ENCODE peak calls at places on chromosomes 16 and 17, in seven cellular contexts. S is transverse colon, B is tibial nerve, L is upper lobe of right lung, H is pancreas, O is H1, W is MM.1S. Y is an unnamed sample. For H3K4me1, the result is how much of the 10 kb centered on the place peaks cover.

GRCh38 chr17:11692688-11693087 is 94.4 kb downstream of the DNAH9 start:
- DNase-seq in L (no peak), H (no peak), W (no peak), O (no peak), B (no peak), S (no peak), Y (no peak)

GRCh38 chr16:46618516-46618915 is 2.7 kb downstream of the SHCBP1 start:
- DNase-seq in W (no peak), H (no peak), L (no peak), B (no peak), O (no peak), S (no peak), Y (no peak)

GRCh38 chr16:17409894-17410293 is 60.9 kb downstream of the XYLT1 start:
- DNase-seq in S (no peak), W (no peak), B (no peak), H (no peak), O (no peak), L (no peak), Y (no peak)

GRCh38 chr17:55462711-55463110 is 41.1 kb upstream of the MMD start:
- DNase-seq in O (no peak), B (no peak), W (no peak), S (no peak), L (no peak), H (no peak), Y (no peak)

GRCh38 chr17:54007855-54008254 is 185.1 kb downstream of the KIF2B start:
- DNase-seq in H (no peak), S (no peak), B (no peak), O (no peak), L (no peak), W (no peak), Y (no peak)

GRCh38 chr17:7439462-7440112 is at the start of gene FGF11:
- DNase-seq in S (no peak), L (no peak), O (no peak), W (no peak), H (no peak), B (no peak), Y (no peak)

GRCh38 chr17:45223541-45224528 is 2.1 kb downstream of the FMNL1 start:
- DNase-seq in S (no peak), L (no peak), O (no peak), H (no peak), B (no peak), W (peak), Y (no peak)

GRCh38 chr17:59623151-59623550 is 3.5 kb downstream of the CLTC start:
- DNase-seq in O (no peak), W (no peak), B (no peak), S (no peak), H (no peak), L (no peak), Y (no peak)

GRCh38 chr17:19306160-19307111 is 56.1 kb downstream of the B9D1 start:
- DNase-seq in S (peak), W (peak), L (peak), O (no peak), H (no peak), B (no peak), Y (no peak)

GRCh38 chr17:9261059-9262029 is 240.0 kb downstream of the NTN1 start:
- DNase-seq in W (no peak), L (no peak), B (no peak), O (no peak), H (no peak), S (no peak), Y (no peak)

GRCh38 chr16:75965504-75966374 is 239.4 kb upstream of the CPHXL start:
- DNase-seq in L (no peak), B (no peak), W (no peak), O (no peak), S (no peak), H (no peak), Y (no peak)

GRCh38 chr17:61058066-61058465 is 341.6 kb upstream of the TBX2 start:
- DNase-seq in B (no peak), O (no peak), L (no peak), S (no peak), H (no peak), W (no peak), Y (no peak)

GRCh38 chr16:30813821-30814189 is 26.8 kb upstream of the ZNF629 start:
- DNase-seq in O (no peak), W (no peak), H (no peak), S (no peak), L (no peak), B (no peak), Y (no peak)

GRCh38 chr16:2803545-2804195 is 5.4 kb downstream of the PRSS41 start:
- DNase-seq in S (no peak), O (no peak), H (no peak), B (no peak), W (no peak), L (no peak), Y (no peak)

GRCh38 chr16:69859105-69859969 is 91.8 kb upstream of the CLEC18A start:
- DNase-seq in B (peak), H (peak), O (peak), S (peak), W (no peak), L (no peak), Y (no peak)

GRCh38 chr17:17119533-17119932 is 77.3 kb downstream of the MPRIP start:
- DNase-seq in B (no peak), S (peak), L (no peak), H (no peak), O (no peak), W (no peak), Y (no peak)

GRCh38 chr17:59512844-59513383 is 52.5 kb upstream of the DHX40 start:
- DNase-seq in W (no peak), B (no peak), O (no peak), H (no peak), L (no peak), S (no peak), Y (no peak)

GRCh38 chr16:80319181-80319580 is 221.6 kb upstream of the DYNLRB2 start:
- DNase-seq in W (no peak), L (no peak), H (no peak), S (no peak), B (no peak), O (no peak), Y (no peak)

GRCh38 chr16:11340710-11341109 is 4.5 kb upstream of the RMI2 start:
- DNase-seq in H (no peak), L (no peak), B (no peak), S (no peak), O (no peak), W (no peak), Y (no peak)

GRCh38 chr16:71796501-71796900 is 12.1 kb downstream of the AP1G1 start:
- DNase-seq in W (no peak), B (no peak), S (no peak), O (no peak), H (no peak), L (no peak), Y (no peak)

GRCh38 chr17:62627219-62627903 is at the start of gene MRC2:
- DNase-seq in B (peak), L (peak), O (no peak), S (peak), H (peak), W (no peak), Y (peak)

GRCh38 chr16:64544859-64545258 is 577.0 kb downstream of the CDH11 start:
- DNase-seq in L (no peak), W (no peak), S (no peak), O (no peak), H (no peak), B (no peak), Y (no peak)

GRCh38 chr16:54212893-54213292 is 73.7 kb downstream of the IRX3 start:
- DNase-seq in O (no peak), L (no peak), H (no peak), S (no peak), B (no peak), W (no peak), Y (no peak)

GRCh38 chr16:59330030-59330670 is 596.0 kb upstream of the GOT2 start:
- DNase-seq in L (no peak), W (no peak), S (no peak), H (no peak), O (no peak), B (no peak), Y (no peak)

GRCh38 chr17:74555427-74555826 is 9.5 kb upstream of the CD300C start:
- DNase-seq in H (no peak), B (no peak), W (no peak), L (no peak), S (no peak), O (no peak), Y (no peak)

GRCh38 chr17:338442-339192 is 14.0 kb downstream of the RPH3AL start:
- DNase-seq in S (peak), H (peak), B (no peak), W (no peak), L (peak), O (no peak), Y (peak)

GRCh38 chr16:3165111-3165822 is 22.7 kb upstream of the OR1F1 start:
- DNase-seq in W (no peak), B (no peak), S (no peak), H (no peak), O (no peak), L (no peak), Y (peak)

GRCh38 chr17:42060231-42060630 is 9.8 kb upstream of the C17orf113 start:
- DNase-seq in H (no peak), W (no peak), B (no peak), O (no peak), S (peak), L (no peak), Y (no peak)

GRCh38 chr16:16017812-16018211 is 68.4 kb downstream of the ABCC1 start:
- DNase-seq in O (no peak), L (no peak), B (no peak), S (no peak), W (no peak), H (no peak), Y (no peak)

GRCh38 chr17:36602030-36602737 is 801 bp downstream of the MRM1 start:
- DNase-seq in W (no peak), L (peak), B (no peak), S (peak), H (no peak), O (no peak), Y (peak)

GRCh38 chr17:9021158-9021984 is at the start of gene NTN1:
- DNase-seq in S (peak), B (peak), W (peak), O (no peak), H (peak), L (peak), Y (peak)

GRCh38 chr17:35214192-35214591 is 20.0 kb upstream of the SLC35G3 start:
- DNase-seq in H (no peak), S (no peak), W (no peak), L (no peak), B (no peak), O (no peak), Y (no peak)

GRCh38 chr16:81677375-81677737 is 101.7 kb upstream of the PLCG2 start:
- DNase-seq in O (no peak), L (no peak), B (no peak), W (no peak), H (no peak), S (no peak), Y (no peak)

DNA sequence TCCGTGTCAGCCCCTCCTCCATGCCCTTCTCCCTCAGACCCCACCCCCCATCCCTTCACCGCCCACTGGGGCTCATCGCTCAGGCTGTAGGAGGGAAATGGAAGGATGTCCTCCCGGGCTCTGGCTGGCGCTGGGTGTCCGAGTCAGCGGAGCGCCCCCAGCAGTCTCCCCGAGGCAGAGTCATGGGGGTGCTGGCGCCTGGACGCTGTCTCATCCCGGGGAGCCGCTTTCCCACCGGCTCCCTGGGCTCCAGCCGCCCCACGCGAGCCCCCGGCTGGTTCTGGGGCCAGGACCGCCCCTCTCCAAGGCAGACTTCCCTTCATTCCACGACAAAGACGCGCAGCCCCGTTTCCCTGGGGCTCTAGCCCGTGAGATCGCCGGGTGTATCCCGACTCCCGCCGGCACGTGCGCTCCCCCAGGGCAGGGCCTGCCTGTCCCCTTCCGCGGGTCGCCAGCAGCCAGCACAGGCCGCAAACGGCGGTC is 398 bp upstream of the ANTKMT start:
- DNase-seq in B (no peak), H (no peak), S (peak), W (peak), L (no peak), O (no peak), Y (no peak)
- H3K4me1 ChIP-seq in B (under half), H (under half), S (under half), W (under half), L (under half), O (under half), Y (under half)

DNA sequence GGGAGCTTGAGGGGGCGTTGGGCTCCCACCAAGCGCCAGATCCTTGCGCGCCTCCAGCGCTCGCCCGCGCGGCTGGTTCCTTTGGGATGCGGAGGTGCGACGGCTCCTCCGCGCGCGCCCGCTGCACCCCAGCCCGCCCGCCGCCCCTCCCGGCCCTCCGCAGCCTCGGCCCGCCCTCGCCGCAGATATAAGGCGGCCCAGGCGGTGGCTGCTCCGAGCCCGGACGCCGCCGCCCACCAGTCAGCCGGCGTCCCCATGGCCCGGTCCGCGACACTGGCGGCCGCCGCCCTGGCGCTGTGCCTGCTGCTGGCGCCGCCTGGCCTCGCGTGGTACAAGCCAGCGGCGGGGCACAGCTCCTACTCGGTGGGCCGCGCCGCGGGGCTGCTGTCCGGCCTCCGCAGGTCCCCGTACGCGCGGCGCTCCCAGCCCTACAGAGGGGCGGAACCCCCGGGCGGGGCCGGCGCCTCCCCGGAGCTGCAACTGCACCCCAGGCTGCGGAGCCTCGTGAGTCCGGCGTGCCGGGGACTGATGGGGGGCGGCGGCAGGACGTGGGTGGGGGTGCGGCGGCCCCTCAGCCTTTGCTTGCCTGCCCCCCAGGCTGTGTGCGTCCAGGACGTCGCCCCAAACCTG is at the start of gene NPB:
- DNase-seq in H (no peak), W (no peak), S (no peak), B (no peak), O (no peak), L (peak), Y (no peak)
- H3K4me3 ChIP-seq in H (no peak), W (no peak), S (peak), B (peak), O (peak), L (peak), Y (peak)

GRCh38 chr16:9103546-9103945 is 12.1 kb downstream of the HAPSTR1 start:
- DNase-seq in O (no peak), W (no peak), S (no peak), B (no peak), H (no peak), L (no peak), Y (no peak)
- H3K4me1 ChIP-seq in O (under half), W (under half), S (under half), B (half or more), H (under half), L (half or more), Y (under half)

DNA sequence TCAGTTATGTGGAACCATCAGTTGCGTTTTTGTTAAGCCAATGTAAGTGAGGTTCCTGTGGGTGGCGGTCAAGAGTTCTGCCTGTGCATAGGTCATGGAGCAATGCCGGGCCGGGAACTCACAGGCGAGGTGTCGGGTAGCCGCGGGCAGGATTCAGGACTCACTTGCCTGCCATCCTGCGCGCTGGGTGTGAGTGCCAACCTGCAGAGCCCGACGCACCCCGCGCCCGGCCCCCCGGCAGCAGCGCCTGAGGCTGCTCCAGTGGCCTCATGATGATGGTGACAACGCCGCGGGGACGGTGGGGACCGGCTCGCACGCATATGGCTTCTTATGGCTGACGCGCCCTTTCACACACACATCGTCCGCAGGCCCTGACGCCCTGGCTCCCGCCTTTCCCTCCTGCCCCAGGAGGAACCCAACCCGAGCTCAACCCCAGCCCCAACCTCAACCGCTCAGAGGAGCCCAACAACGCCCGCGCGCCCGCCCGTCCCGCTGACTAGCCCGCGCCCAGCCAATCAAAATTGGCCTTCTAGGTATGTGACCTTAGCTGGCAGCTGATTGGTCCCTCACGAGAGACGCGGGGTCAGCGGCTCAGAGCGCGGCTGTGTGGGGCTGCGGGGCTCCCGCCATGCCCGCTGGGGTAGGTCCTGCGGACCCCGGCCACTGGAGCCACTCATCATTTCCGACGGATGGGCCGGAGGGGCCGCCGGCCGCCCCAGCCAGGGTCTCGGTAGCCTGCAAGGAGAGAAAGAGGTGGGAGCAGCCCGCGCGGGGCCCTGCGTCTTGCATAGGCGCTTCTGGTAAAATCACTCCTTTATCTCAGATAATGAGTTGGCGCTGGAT is at the start of gene C16orf95:
- DNase-seq in S (peak), H (peak), W (peak), B (peak), L (peak), O (peak), Y (peak)
- H3K4me3 ChIP-seq in S (peak), H (peak), W (peak), B (peak), L (peak), O (peak), Y (peak)

GRCh38 chr16:85383836-85384825 is 229.0 kb upstream of the GSE1 start:
- DNase-seq in L (peak), O (no peak), H (no peak), W (no peak), S (no peak), B (no peak), Y (peak)

GRCh38 chr16:85384831-85385462 is 228.2 kb upstream of the GSE1 start:
- DNase-seq in B (no peak), L (peak), O (no peak), S (peak), H (peak), W (no peak), Y (peak)

GRCh38 chr16:85380905-85381737 is 232.0 kb upstream of the GSE1 start:
- DNase-seq in H (no peak), O (no peak), B (no peak), W (no peak), S (no peak), L (no peak), Y (no peak)

GRCh38 chr16:85381738-85382592 is 231.2 kb upstream of the GSE1 start:
- DNase-seq in H (no peak), L (no peak), W (no peak), O (no peak), B (no peak), S (no peak), Y (no peak)

GRCh38 chr16:85382717-85383118 is 230.4 kb upstream of the GSE1 start:
- DNase-seq in B (no peak), H (no peak), S (no peak), W (no peak), L (no peak), O (no peak), Y (peak)
- H3K4me1 ChIP-seq in B (under half), H (under half), S (under half), W (under half), L (under half), O (under half), Y (under half)

GRCh38 chr17:27356091-27356705 is 62.3 kb downstream of the WSB1 start:
- DNase-seq in L (no peak), B (no peak), W (no peak), O (no peak), H (no peak), S (no peak), Y (no peak)

GRCh38 chr17:27355419-27355818 is 61.5 kb downstream of the WSB1 start:
- DNase-seq in B (no peak), O (no peak), H (no peak), S (no peak), W (no peak), L (no peak), Y (no peak)

GRCh38 chr17:27354051-27354490 is 60.2 kb downstream of the WSB1 start:
- DNase-seq in H (no peak), B (no peak), O (no peak), W (no peak), L (peak), S (no peak), Y (no peak)

GRCh38 chr17:27353469-27354050 is 59.6 kb downstream of the WSB1 start:
- DNase-seq in B (peak), L (peak), W (peak), S (peak), H (peak), O (peak), Y (peak)

GRCh38 chr17:27354491-27355081 is 60.7 kb downstream of the WSB1 start:
- DNase-seq in W (peak), B (no peak), H (no peak), O (no peak), S (no peak), L (no peak), Y (no peak)
- H3K4me3 ChIP-seq in W (peak), B (peak), H (no peak), O (no peak), S (peak), L (peak), Y (no peak)